ENCODE peak calls at places on chromosomes 3 and 15, in seven cellular contexts. W is kidney tubule cell, S is RPMI7951, R is MCF 10A, D is brain microvascular endothelial cell, K is LoVo, H is H4. V is an unnamed sample.
A peak's percentile ranks its signal among the peaks of the same experiment; 100 is the strongest.

GRCh38 chr3:191557322-191557721 is 96.4 kb downstream of the PYDC2 start:
- DNase-seq in K (no peak), H (no peak), R (no peak), S (no peak), W (no peak), D (no peak), V (no peak)

GRCh38 chr3:124442463-124442862 is 287.8 kb upstream of the UMPS start:
- DNase-seq in W (no peak), K (no peak), H (no peak), S (peak; percentile 8), R (no peak), D (no peak), V (no peak)

GRCh38 chr3:162742159-162742717 is 1245.6 kb downstream of the OTOL1 start:
- DNase-seq in W (no peak), D (no peak), H (no peak), R (no peak), K (no peak), S (no peak), V (no peak)

GRCh38 chr3:172221550-172221949 is 182.2 kb downstream of the FNDC3B start:
- DNase-seq in S (peak; percentile 71), K (no peak), W (peak; percentile 64), D (no peak), H (no peak), R (peak; percentile 44), V (no peak)

GRCh38 chr3:156483426-156483825 is 71.5 kb downstream of the SSR3 start:
- DNase-seq in W (peak; percentile 85), S (peak; percentile 91), R (peak; percentile 60), D (peak; percentile 76), H (peak; percentile 86), K (peak; percentile 46), V (no peak)

GRCh38 chr15:54707805-54708752 is 488.7 kb downstream of the RSL24D1 start:
- DNase-seq in S (no peak), H (no peak), W (no peak), D (no peak), R (no peak), K (no peak), V (no peak)

GRCh38 chr3:105904251-105904650 is 35.4 kb upstream of the CBLB start:
- DNase-seq in D (no peak), W (no peak), S (no peak), H (no peak), K (no peak), R (no peak), V (no peak)

GRCh38 chr15:48244923-48245322 is 38.8 kb downstream of the SLC12A1 start:
- DNase-seq in D (no peak), W (peak; percentile 18), S (no peak), R (peak; percentile 81), K (no peak), H (no peak), V (no peak)

GRCh38 chr3:32238816-32239637 is 547 bp downstream of the CMTM8 start:
- DNase-seq in D (no peak), W (peak; percentile 44), S (peak; percentile 15), K (peak; percentile 31), H (no peak), R (peak; percentile 29), V (peak; percentile 20)

GRCh38 chr15:29124581-29125381 is 144.8 kb downstream of the NSMCE3 start:
- DNase-seq in H (no peak), S (no peak), D (peak; percentile 31), W (no peak), R (no peak), K (no peak), V (peak; percentile 32)

GRCh38 chr15:97688177-97688576 is 272.3 kb upstream of the ARRDC4 start:
- DNase-seq in D (no peak), H (no peak), K (no peak), S (no peak), W (no peak), R (no peak), V (no peak)

GRCh38 chr15:65476942-65477341 is 40.5 kb downstream of the DPP8 start:
- DNase-seq in R (peak; percentile 33), W (no peak), S (peak; percentile 57), D (peak; percentile 72), H (peak; percentile 11), K (no peak), V (no peak)

GRCh38 chr3:34174740-34175139 is 376.3 kb downstream of the PDCD6IP start:
- DNase-seq in W (no peak), K (peak; percentile 12), S (no peak), D (no peak), R (no peak), H (no peak), V (no peak)

GRCh38 chr3:36493051-36493450 is 112.7 kb downstream of the STAC start:
- DNase-seq in W (peak; percentile 69), S (no peak), K (no peak), H (no peak), R (no peak), D (no peak), V (no peak)

GRCh38 chr15:68379759-68380290 is 52.1 kb downstream of the ITGA11 start:
- DNase-seq in K (no peak), H (no peak), W (no peak), S (no peak), D (no peak), R (no peak), V (no peak)

GRCh38 chr3:35707904-35708303 is 68.6 kb downstream of the ARPP21 start:
- DNase-seq in S (no peak), D (peak; percentile 65), K (no peak), H (no peak), W (no peak), R (no peak), V (no peak)

GRCh38 chr3:177589921-177590336 is 392.6 kb upstream of the TBL1XR1 start:
- DNase-seq in H (peak; percentile 99), W (peak; percentile 98), K (peak; percentile 68), S (peak; percentile 97), R (peak; percentile 99), D (peak; percentile 84), V (peak; percentile 9)

GRCh38 chr3:9659849-9660248 is 10.5 kb downstream of the MTMR14 start:
- DNase-seq in S (no peak), K (no peak), H (no peak), D (no peak), W (no peak), R (no peak), V (no peak)

GRCh38 chr3:101809178-101810022 is 30.4 kb downstream of the NXPE3 start:
- DNase-seq in D (peak; percentile 29), S (peak; percentile 45), W (peak; percentile 81), R (peak; percentile 46), H (peak; percentile 24), K (peak; percentile 62), V (peak; percentile 68)

GRCh38 chr3:23650371-23651140 is 155.2 kb upstream of the UBE2E1 start:
- DNase-seq in K (no peak), R (peak; percentile 68), W (peak; percentile 88), S (peak; percentile 71), H (peak; percentile 13), D (peak; percentile 72), V (no peak)

GRCh38 chr3:155428558-155428957 is 135.1 kb upstream of the STRIT1 start:
- DNase-seq in R (no peak), S (peak; percentile 90), K (no peak), W (no peak), D (no peak), H (no peak), V (no peak)

GRCh38 chr15:29377141-29377540 is 107.5 kb upstream of the NSMCE3 start:
- DNase-seq in W (no peak), H (peak; percentile 70), D (no peak), K (peak; percentile 32), S (no peak), R (no peak), V (no peak)

GRCh38 chr3:142028174-142028833 is 121.0 kb downstream of the TFDP2 start:
- DNase-seq in H (peak; percentile 87), S (peak; percentile 86), K (no peak), D (peak; percentile 85), R (peak; percentile 74), W (peak; percentile 78), V (peak; percentile 77)

GRCh38 chr3:125302932-125303331 is 72.2 kb downstream of the ZNF148 start:
- DNase-seq in K (no peak), R (no peak), W (no peak), D (no peak), H (no peak), S (no peak), V (no peak)

GRCh38 chr3:189914799-189915198 is 205.9 kb downstream of the P3H2 start:
- DNase-seq in S (peak; percentile 95), W (peak; percentile 95), R (peak; percentile 96), K (peak; percentile 24), D (peak; percentile 90), H (peak; percentile 65), V (no peak)

GRCh38 chr3:152328841-152329240 is 60.1 kb downstream of the MBNL1 start:
- DNase-seq in R (peak; percentile 83), D (peak; percentile 45), H (peak; percentile 83), S (peak; percentile 83), W (peak; percentile 79), K (peak; percentile 66), V (no peak)

GRCh38 chr3:186719945-186720739 is 3.0 kb downstream of the KNG1 start:
- DNase-seq in H (no peak), S (no peak), W (no peak), R (no peak), D (no peak), K (no peak), V (no peak)

GRCh38 chr15:101255615-101256350 is 3.9 kb upstream of the CHSY1 start:
- DNase-seq in D (peak; percentile 87), S (peak; percentile 45), K (no peak), W (no peak), H (peak; percentile 35), R (no peak), V (no peak)

GRCh38 chr3:193829781-193830180 is 236.8 kb downstream of the OPA1 start:
- DNase-seq in K (peak; percentile 49), H (peak; percentile 94), S (peak; percentile 90), D (peak; percentile 22), W (peak; percentile 92), R (peak; percentile 83), V (no peak)

GRCh38 chr3:138051946-138052802 is 42.2 kb downstream of the CLDN18 start:
- DNase-seq in K (peak; percentile 18), D (peak; percentile 60), R (peak; percentile 67), H (peak; percentile 50), S (peak; percentile 49), W (peak; percentile 52), V (peak; percentile 62)

GRCh38 chr3:185335799-185336198 is 27.1 kb upstream of the MAP3K13 start:
- DNase-seq in S (peak; percentile 70), D (peak; percentile 61), H (peak; percentile 21), R (peak; percentile 80), W (peak; percentile 95), K (peak; percentile 87), V (peak; percentile 15)

GRCh38 chr3:106114848-106115247 is 246.0 kb upstream of the CBLB start:
- DNase-seq in R (no peak), D (peak; percentile 16), H (peak; percentile 53), K (no peak), S (peak; percentile 31), W (no peak), V (peak; percentile 90)

GRCh38 chr3:134609821-134610454 is 40.9 kb downstream of the KY start:
- DNase-seq in K (no peak), W (no peak), R (no peak), H (no peak), S (no peak), D (no peak), V (no peak)